ENCODE peak calls at places on chromosomes 6 and 20, in seven cellular contexts. A is SK-MEL-5; G is skeletal muscle cell; O is posterior cingulate gyrus; E is stimulated activated CD4-positive, alpha-beta T cell treated with anti-CD3 and anti-CD28 coated beads, Interleukin-1b, Interleukin-23, amount 100 ng/mL, for 24 hours; F is NCI-H1092; H is mesothelial cell of epicardium. Z is an unnamed sample.

GRCh38 chr20:61324906-61325305 is 72.8 kb downstream of the CDH4 start:
- DNase-seq in A (no peak), G (no peak), O (no peak), E (no peak), F (no peak), H (no peak), Z (no peak)

GRCh38 chr20:21361266-21361665 is 36.1 kb downstream of the NKX2-4 start:
- DNase-seq in A (peak), G (no peak), O (no peak), E (no peak), F (no peak), H (no peak), Z (no peak)

GRCh38 chr6:43779864-43780260 is 9.9 kb downstream of the VEGFA start:
- DNase-seq in A (no peak), G (no peak), O (no peak), E (no peak), F (no peak), H (no peak), Z (no peak)

GRCh38 chr6:113401231-113401630 is 455.9 kb upstream of the MARCKS start:
- DNase-seq in A (no peak), G (no peak), O (no peak), E (no peak), F (no peak), H (no peak), Z (no peak)

GRCh38 chr20:57672164-57672563 is 37.7 kb downstream of the PMEPA1 start:
- DNase-seq in A (no peak), G (no peak), O (no peak), E (no peak), F (peak), H (no peak), Z (peak)

GRCh38 chr20:6704132-6704861 is 63.2 kb upstream of the BMP2 start:
- DNase-seq in A (no peak), G (peak), O (no peak), E (no peak), F (no peak), H (no peak), Z (peak)

GRCh38 chr6:159302196-159302595 is 133.0 kb downstream of the FNDC1 start:
- DNase-seq in A (no peak), G (no peak), O (no peak), E (no peak), F (no peak), H (no peak), Z (no peak)

GRCh38 chr6:140850438-140850837 is 1282.3 kb upstream of the GJE1 start:
- DNase-seq in A (no peak), G (peak), O (no peak), E (no peak), F (no peak), H (no peak), Z (no peak)

GRCh38 chr6:13422601-13423247 is 64.7 kb downstream of the GFOD1 start:
- DNase-seq in A (no peak), G (no peak), O (no peak), E (no peak), F (no peak), H (no peak), Z (no peak)

GRCh38 chr20:2865630-2866029 is 7.7 kb upstream of the PTPRA start:
- DNase-seq in A (peak), G (no peak), O (no peak), E (no peak), F (no peak), H (no peak), Z (no peak)

GRCh38 chr6:169225887-169226286 is 27.8 kb downstream of the THBS2 start:
- DNase-seq in A (no peak), G (no peak), O (no peak), E (no peak), F (no peak), H (no peak), Z (no peak)

GRCh38 chr20:36542019-36542488 is 735 bp downstream of the MYL9 start:
- DNase-seq in A (peak), G (peak), O (no peak), E (no peak), F (no peak), H (no peak), Z (peak)

GRCh38 chr6:112289039-112289566 is 34.7 kb upstream of the LAMA4 start:
- DNase-seq in A (no peak), G (peak), O (no peak), E (no peak), F (no peak), H (no peak), Z (no peak)

GRCh38 chr6:56692586-56693245 is 50.0 kb upstream of the DST start:
- DNase-seq in A (no peak), G (peak), O (no peak), E (no peak), F (no peak), H (no peak), Z (no peak)

GRCh38 chr6:105109955-105110650 is 69.7 kb downstream of the POPDC3 start:
- DNase-seq in A (no peak), G (no peak), O (no peak), E (no peak), F (no peak), H (no peak), Z (no peak)

GRCh38 chr20:10357974-10358373 is 76.0 kb downstream of the MKKS start:
- DNase-seq in A (peak), G (no peak), O (no peak), E (no peak), F (no peak), H (no peak), Z (no peak)

Z was measured in upper lobe of left lung.